ENCODE peak calls at places on chromosomes 2 and 18, in eight cellular contexts. S is lower leg skin, A is B cell, G is upper lobe of right lung, L is tibial nerve, E is HL-60, D is HFF-Myc, B is mesothelial cell of epicardium. I is an unnamed sample.

GRCh38 chr2:199602271-199602895 is 144.6 kb upstream of the SATB2 start:
- DNase-seq in S (no peak), A (no peak), G (no peak), L (no peak), E (no peak), D (no peak), B (no peak), I (no peak)

GRCh38 chr18:35746826-35747339 is 165.3 kb downstream of the GALNT1 start:
- DNase-seq in S (no peak), A (no peak), G (no peak), L (no peak), E (no peak), D (no peak), B (no peak), I (no peak)

GRCh38 chr18:57141208-57142129 is 5.4 kb upstream of the BOD1L2 start:
- DNase-seq in S (no peak), A (no peak), G (peak; percentile 73), L (no peak), E (no peak), D (no peak), B (no peak), I (no peak)

GRCh38 chr18:47627030-47627429 is 303.4 kb downstream of the SMAD2 start:
- DNase-seq in S (no peak), A (no peak), G (no peak), L (no peak), E (no peak), D (no peak), B (no peak), I (no peak)

GRCh38 chr18:57776354-57776753 is 26.8 kb downstream of the ATP8B1 start:
- DNase-seq in S (no peak), A (no peak), G (no peak), L (no peak), E (no peak), D (no peak), B (no peak), I (no peak)

GRCh38 chr2:233426619-233427342 is 72.5 kb downstream of the DGKD start:
- DNase-seq in S (no peak), A (no peak), G (no peak), L (no peak), E (peak; percentile 86), D (peak; percentile 71), B (no peak), I (no peak)

GRCh38 chr2:241289053-241289452 is 26.4 kb downstream of the HDLBP start:
- DNase-seq in S (no peak), A (no peak), G (no peak), L (no peak), E (no peak), D (no peak), B (no peak), I (no peak)

GRCh38 chr2:31329081-31329605 is 85.4 kb downstream of the XDH start:
- DNase-seq in S (no peak), A (no peak), G (no peak), L (no peak), E (no peak), D (no peak), B (no peak), I (no peak)

GRCh38 chr2:68751397-68752339 is 17.1 kb downstream of the ARHGAP25 start:
- DNase-seq in S (peak; percentile 86), A (peak; percentile 92), G (peak; percentile 94), L (peak; percentile 81), E (peak; percentile 71), D (peak; percentile 85), B (peak; percentile 74), I (peak; percentile 89)

GRCh38 chr2:197405582-197405981 is 29.2 kb downstream of the SF3B1 start:
- DNase-seq in S (no peak), A (no peak), G (no peak), L (no peak), E (no peak), D (no peak), B (no peak), I (no peak)

GRCh38 chr2:105403785-105404698 is 5.2 kb upstream of the FHL2 start:
- DNase-seq in S (no peak), A (no peak), G (no peak), L (no peak), E (no peak), D (no peak), B (no peak), I (no peak)
- TF ChIP-seq CTCF in S (no peak), A (no peak), G (no peak), L (no peak), E (no peak), D (peak; percentile 55), B (no peak), I (no peak)

GRCh38 chr18:61738042-61738441 is 154.8 kb downstream of the RNF152 start:
- DNase-seq in S (no peak), A (no peak), G (no peak), L (no peak), E (no peak), D (no peak), B (no peak), I (no peak)

GRCh38 chr18:61743775-61744531 is 148.9 kb downstream of the RNF152 start:
- DNase-seq in S (no peak), A (no peak), G (no peak), L (no peak), E (no peak), D (no peak), B (no peak), I (no peak)

GRCh38 chr18:61738488-61738887 is 154.3 kb downstream of the RNF152 start:
- DNase-seq in S (peak; percentile 61), A (no peak), G (no peak), L (no peak), E (peak; percentile 36), D (no peak), B (no peak), I (no peak)

GRCh38 chr18:61741881-61742280 is 150.9 kb downstream of the RNF152 start:
- DNase-seq in S (no peak), A (no peak), G (no peak), L (no peak), E (no peak), D (no peak), B (no peak), I (no peak)

DNA sequence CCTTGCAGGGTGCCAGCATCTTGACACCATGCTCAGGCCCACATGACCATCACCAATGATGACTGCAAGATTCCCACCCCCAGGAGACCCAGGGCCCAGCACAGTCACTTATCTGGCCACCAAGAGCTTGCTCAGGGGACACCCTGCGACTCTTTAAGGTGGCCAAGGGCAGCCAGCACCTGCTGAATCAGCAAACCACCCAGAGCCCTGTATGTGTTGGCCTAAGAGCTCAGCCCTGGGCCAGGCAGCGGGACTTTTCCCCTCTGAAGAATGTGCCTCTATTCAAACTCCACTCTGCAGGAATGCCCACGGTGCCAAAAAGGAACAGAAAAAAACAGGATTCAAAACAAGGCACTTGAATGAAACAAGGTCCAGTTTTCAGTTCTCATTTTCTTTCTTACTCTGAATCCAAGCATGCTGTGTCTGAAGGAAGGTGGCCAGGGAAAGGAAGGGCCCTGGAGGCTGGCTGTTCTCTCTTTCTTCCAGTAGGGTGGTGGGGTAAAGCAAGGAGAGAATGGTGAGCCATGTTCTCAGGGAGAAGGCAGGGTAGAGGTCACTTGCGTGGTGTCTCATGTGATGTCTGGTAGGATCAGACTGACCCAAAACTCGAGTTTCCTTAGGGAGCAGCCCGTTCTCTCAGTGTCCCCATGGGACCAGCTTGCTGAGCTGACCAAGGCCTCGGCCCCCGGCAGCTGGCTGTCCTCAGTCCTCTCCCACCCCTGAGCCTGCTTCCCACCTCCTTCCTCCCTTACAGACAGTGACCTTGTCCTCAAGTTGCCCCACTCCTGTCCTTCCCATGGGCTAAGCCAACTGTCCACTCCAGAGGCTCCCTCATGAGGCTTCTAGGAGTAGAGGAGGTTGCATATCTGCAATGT is 150.0 kb downstream of the RNF152 start:
- DNase-seq in S (no peak), A (no peak), G (no peak), L (no peak), E (no peak), D (no peak), B (no peak), I (no peak)
- TF ChIP-seq CTCF in S (no peak), A (no peak), G (no peak), L (no peak), E (no peak), D (no peak), B (no peak), I (no peak)

GRCh38 chr18:3444954-3445353 is 5.0 kb upstream of the TGIF1 start:
- DNase-seq in S (no peak), A (no peak), G (no peak), L (no peak), E (no peak), D (no peak), B (no peak), I (no peak)

GRCh38 chr18:3447035-3447894 is 2.7 kb upstream of the TGIF1 start:
- DNase-seq in S (peak; percentile 62), A (no peak), G (peak; percentile 82), L (peak; percentile 26), E (peak; percentile 71), D (no peak), B (no peak), I (peak; percentile 43)

GRCh38 chr18:3440340-3440739 is 9.6 kb upstream of the TGIF1 start:
- DNase-seq in S (no peak), A (no peak), G (no peak), L (no peak), E (no peak), D (no peak), B (no peak), I (no peak)

GRCh38 chr18:3442894-3443293 is 7.1 kb upstream of the TGIF1 start:
- DNase-seq in S (no peak), A (no peak), G (no peak), L (no peak), E (no peak), D (no peak), B (no peak), I (no peak)

DNA sequence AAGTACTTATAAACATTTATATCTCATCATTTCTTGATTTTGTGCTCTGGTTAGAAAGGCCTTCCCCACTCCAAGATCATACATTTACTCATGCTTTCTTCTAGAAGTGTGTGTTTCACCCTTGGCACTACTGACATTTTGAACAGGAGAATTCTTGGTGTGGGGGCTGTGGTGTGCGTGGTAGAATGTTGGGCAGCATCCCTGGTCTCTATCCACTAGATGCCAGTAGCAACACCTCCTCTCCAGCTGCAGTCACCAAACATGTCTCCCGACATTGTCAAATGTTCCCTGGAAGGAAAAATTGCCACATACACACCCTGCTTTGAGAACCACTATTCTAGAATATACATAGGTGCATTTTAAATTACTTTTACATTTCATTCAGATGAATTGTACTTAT is 8.7 kb upstream of the TGIF1 start:
- DNase-seq in S (no peak), A (peak; percentile 19), G (no peak), L (no peak), E (no peak), D (no peak), B (no peak), I (no peak)
- TF ChIP-seq CTCF in S (no peak), A (no peak), G (peak; percentile 34), L (peak; percentile 31), E (peak; percentile 4), D (peak; percentile 39), B (no peak), I (no peak)

DNA sequence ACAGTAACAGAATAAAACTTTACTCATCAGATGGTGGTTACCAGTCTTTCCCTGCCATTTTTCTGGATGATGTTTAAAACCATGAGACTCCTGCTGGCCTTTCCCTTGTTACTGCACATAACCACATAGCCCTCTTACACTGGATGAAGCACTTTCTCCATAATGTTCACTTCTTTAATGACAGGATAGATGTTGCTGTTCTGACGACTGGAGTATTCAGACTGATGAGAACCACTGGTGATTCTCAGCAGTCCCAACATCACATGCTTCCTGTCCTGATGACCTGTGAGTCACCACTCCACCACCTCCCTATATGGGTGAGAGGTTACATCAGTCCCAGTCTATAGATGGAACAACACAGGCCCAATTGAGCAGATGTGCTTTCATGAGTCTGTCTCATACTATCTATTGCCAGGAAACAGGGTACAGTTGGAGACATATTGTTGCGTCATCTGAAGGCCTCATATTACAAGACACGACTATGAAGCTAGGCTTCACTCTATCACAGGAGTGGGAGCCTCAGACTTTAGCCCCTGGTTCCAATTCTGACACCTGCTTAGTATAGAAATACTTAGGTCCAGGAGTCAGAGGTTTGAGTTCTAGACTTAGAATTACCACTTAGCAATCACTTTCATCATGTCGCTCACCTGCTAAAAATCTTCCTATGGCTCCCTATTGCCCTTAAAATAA is 145.7 kb upstream of the KLF7 start:
- DNase-seq in S (peak; percentile 69), A (no peak), G (no peak), L (no peak), E (peak; percentile 89), D (peak; percentile 89), B (no peak), I (no peak)
- TF ChIP-seq CTCF in S (no peak), A (no peak), G (peak; percentile 17), L (no peak), E (no peak), D (peak; percentile 17), B (no peak), I (no peak)